ENCODE peak calls at places on chromosomes 16 and 17, in ten cellular contexts. B is AML-193, V is amniotic stem cell, S is NCI-H524, H is pancreas, I is NB4, X is pons, T is COLO829, M is T-helper 1 cell, U is nephron progenitor cell. A is an unnamed sample.
A peak's percentile ranks its signal among the peaks of the same experiment; 100 is the strongest.

GRCh38 chr17:57415737-57416354 is 159.5 kb downstream of the MSI2 start:
- DNase-seq in B (no peak), V (no peak), S (no peak), H (no peak), I (no peak), X (peak; percentile 51), T (no peak), M (no peak), U (no peak), A (no peak)

GRCh38 chr17:55582910-55583309 is 71.7 kb upstream of the SMIM36 start:
- DNase-seq in B (no peak), V (no peak), S (no peak), H (no peak), I (no peak), X (no peak), T (no peak), M (no peak), U (no peak), A (no peak)

GRCh38 chr17:67386965-67387551 is 10.0 kb downstream of the PITPNC1 start:
- DNase-seq in B (peak; percentile 70), V (no peak), S (peak; percentile 55), H (peak; percentile 52), I (peak; percentile 78), X (no peak), T (peak; percentile 44), M (peak; percentile 47), U (peak; percentile 76), A (no peak)

GRCh38 chr17:3965123-3965800 is 1.0 kb upstream of the ATP2A3 start:
- DNase-seq in B (peak; percentile 41), V (no peak), S (peak; percentile 51), H (peak; percentile 70), I (peak; percentile 92), X (peak; percentile 23), T (peak; percentile 14), M (peak; percentile 61), U (peak; percentile 58), A (no peak)

GRCh38 chr16:85455534-85455933 is 157.6 kb upstream of the GSE1 start:
- DNase-seq in B (no peak), V (no peak), S (no peak), H (no peak), I (no peak), X (no peak), T (no peak), M (no peak), U (no peak), A (no peak)

GRCh38 chr17:13372432-13372831 is 229.3 kb downstream of the HS3ST3A1 start:
- DNase-seq in B (no peak), V (no peak), S (no peak), H (no peak), I (no peak), X (peak; percentile 12), T (no peak), M (no peak), U (no peak), A (no peak)

GRCh38 chr17:14498812-14499211 is 197.9 kb downstream of the HS3ST3B1 start:
- DNase-seq in B (no peak), V (no peak), S (no peak), H (no peak), I (no peak), X (no peak), T (no peak), M (no peak), U (no peak), A (no peak)

GRCh38 chr17:6218333-6218732 is 148.2 kb downstream of the WSCD1 start:
- DNase-seq in B (no peak), V (no peak), S (no peak), H (no peak), I (no peak), X (no peak), T (no peak), M (no peak), U (no peak), A (no peak)

GRCh38 chr17:78279360-78279990 is 48.0 kb downstream of the TMEM235 start:
- DNase-seq in B (no peak), V (no peak), S (no peak), H (no peak), I (no peak), X (no peak), T (no peak), M (no peak), U (no peak), A (no peak)

GRCh38 chr17:16444258-16444886 is 29.0 kb downstream of the TRPV2 start:
- DNase-seq in B (no peak), V (no peak), S (peak; percentile 91), H (peak; percentile 47), I (peak; percentile 61), X (no peak), T (no peak), M (no peak), U (no peak), A (no peak)

GRCh38 chr17:75151893-75152292 is 2.4 kb downstream of the JPT1 start:
- DNase-seq in B (peak; percentile 37), V (no peak), S (peak; percentile 52), H (no peak), I (no peak), X (no peak), T (no peak), M (no peak), U (no peak), A (no peak)

GRCh38 chr16:4081577-4082021 is 34.6 kb downstream of the ADCY9 start:
- DNase-seq in B (no peak), V (no peak), S (no peak), H (no peak), I (no peak), X (no peak), T (no peak), M (no peak), U (no peak), A (no peak)

GRCh38 chr17:82297280-82297803 is 20.1 kb downstream of the CD7 start:
- DNase-seq in B (peak; percentile 91), V (peak; percentile 45), S (no peak), H (peak; percentile 65), I (peak; percentile 77), X (peak; percentile 46), T (peak; percentile 47), M (peak; percentile 70), U (no peak), A (peak; percentile 90)

GRCh38 chr17:74748279-74748528 is 224 bp upstream of the NHERF1 start:
- DNase-seq in B (no peak), V (no peak), S (no peak), H (no peak), I (no peak), X (no peak), T (no peak), M (no peak), U (no peak), A (no peak)

GRCh38 chr16:85029981-85030381 is 2.4 kb downstream of the KIAA0513 start:
- DNase-seq in B (no peak), V (no peak), S (no peak), H (peak; percentile 27), I (peak; percentile 96), X (no peak), T (no peak), M (no peak), U (no peak), A (no peak)

GRCh38 chr17:56640116-56640515 is 46.6 kb downstream of the NOG start:
- DNase-seq in B (no peak), V (no peak), S (no peak), H (no peak), I (peak; percentile 11), X (no peak), T (no peak), M (no peak), U (no peak), A (no peak)

GRCh38 chr16:27258241-27258734 is 10.3 kb downstream of the NSMCE1 start:
- DNase-seq in B (no peak), V (no peak), S (no peak), H (no peak), I (no peak), X (no peak), T (no peak), M (no peak), U (no peak), A (no peak)

GRCh38 chr17:82283208-82283749 is 9.8 kb upstream of the CSNK1D start:
- DNase-seq in B (peak; percentile 16), V (peak; percentile 22), S (peak; percentile 26), H (no peak), I (peak; percentile 89), X (no peak), T (no peak), M (no peak), U (no peak), A (no peak)

GRCh38 chr16:53958481-53958880 is 254.5 kb downstream of the FTO start:
- DNase-seq in B (no peak), V (no peak), S (no peak), H (no peak), I (no peak), X (peak; percentile 26), T (no peak), M (no peak), U (no peak), A (no peak)

GRCh38 chr16:88766975-88767374 is 18.0 kb downstream of the PIEZO1 start:
- DNase-seq in B (no peak), V (no peak), S (no peak), H (no peak), I (no peak), X (no peak), T (no peak), M (no peak), U (no peak), A (no peak)

GRCh38 chr16:9138021-9138680 is 46.7 kb downstream of the HAPSTR1 start:
- DNase-seq in B (no peak), V (no peak), S (no peak), H (no peak), I (no peak), X (no peak), T (no peak), M (no peak), U (no peak), A (no peak)

GRCh38 chr17:13797863-13798262 is 196.1 kb upstream of the HS3ST3A1 start:
- DNase-seq in B (no peak), V (no peak), S (no peak), H (no peak), I (no peak), X (no peak), T (no peak), M (no peak), U (no peak), A (no peak)

GRCh38 chr17:77145635-77146632 is 5.2 kb downstream of the SEC14L1 start:
- DNase-seq in B (peak; percentile 13), V (no peak), S (peak; percentile 25), H (peak; percentile 69), I (no peak), X (peak; percentile 85), T (no peak), M (no peak), U (peak; percentile 40), A (no peak)

GRCh38 chr16:28064150-28064549 is 636 bp upstream of the GSG1L start:
- DNase-seq in B (no peak), V (no peak), S (no peak), H (no peak), I (no peak), X (no peak), T (no peak), M (no peak), U (no peak), A (no peak)

GRCh38 chr16:2428051-2428786 is 1.0 kb upstream of the CCNF start:
- DNase-seq in B (no peak), V (no peak), S (peak; percentile 71), H (peak; percentile 56), I (peak; percentile 47), X (no peak), T (no peak), M (peak; percentile 5), U (peak; percentile 61), A (no peak)

GRCh38 chr17:45313419-45313771 is 3.4 kb downstream of the MAP3K14 start:
- DNase-seq in B (no peak), V (no peak), S (no peak), H (no peak), I (no peak), X (no peak), T (no peak), M (no peak), U (no peak), A (no peak)

A was measured in omental fat pad.